ENCODE peak calls at places on chromosomes 2 and 18, in seven cellular contexts. A, Z, T, C, E, N and P are unnamed samples.

GRCh38 chr18:9811978-9812377 is 73.8 kb upstream of the TXNDC2 start:
- DNase-seq in A (no peak), T (no peak), C (no peak), Z (no peak), E (no peak), N (no peak), P (no peak)

GRCh38 chr2:2926858-2927175 is 450.8 kb downstream of the EIPR1 start:
- DNase-seq in T (no peak), N (no peak), C (no peak), Z (no peak), A (no peak), E (no peak), P (no peak)

GRCh38 chr2:26394694-26395093 is 7.0 kb upstream of the DRC1 start:
- DNase-seq in Z (no peak), E (no peak), A (no peak), C (peak), N (no peak), T (no peak), P (peak)

GRCh38 chr18:33560686-33561370 is 17.2 kb upstream of the ASXL3 start:
- DNase-seq in C (peak), T (no peak), E (no peak), N (no peak), Z (peak), A (peak), P (peak)

GRCh38 chr18:26717123-26717522 is 148.4 kb downstream of the AQP4 start:
- DNase-seq in E (no peak), A (no peak), Z (no peak), T (no peak), N (no peak), C (no peak), P (no peak)

GRCh38 chr2:170142502-170142901 is 35.4 kb upstream of the MYO3B start:
- DNase-seq in T (no peak), N (no peak), C (no peak), A (no peak), E (no peak), Z (no peak), P (no peak)

GRCh38 chr18:48694295-48694694 is 155.5 kb downstream of the CTIF start:
- DNase-seq in Z (no peak), T (no peak), E (no peak), C (no peak), N (no peak), A (no peak), P (no peak)

GRCh38 chr2:96642564-96643350 is at the start of gene FER1L5:
- DNase-seq in C (peak), N (peak), T (no peak), Z (peak), E (peak), A (peak), P (peak)

GRCh38 chr2:181426687-181427086 is 30.5 kb upstream of the ITGA4 start:
- DNase-seq in T (no peak), E (no peak), Z (no peak), C (no peak), N (no peak), A (no peak), P (no peak)

DNA sequence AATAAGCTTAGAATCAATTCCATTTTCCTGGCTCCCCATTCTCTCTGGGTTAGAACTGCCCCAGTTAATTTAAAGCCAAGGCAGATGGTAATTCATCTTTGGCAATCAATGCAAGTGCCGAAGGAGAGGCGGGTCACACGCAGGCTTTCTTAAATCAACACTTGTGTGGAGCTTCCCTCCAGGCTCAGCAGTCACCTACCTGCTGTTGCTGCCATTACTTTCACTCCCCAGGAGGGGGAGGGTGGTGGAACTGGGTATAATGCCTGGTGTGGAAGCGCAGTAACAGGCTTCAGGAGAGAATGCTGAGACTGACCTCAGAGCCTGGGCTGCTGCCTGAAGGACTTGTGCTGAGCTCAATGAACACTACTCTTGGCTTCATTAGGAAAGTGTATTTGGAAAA is 19.2 kb downstream of the TTR start:
- DNase-seq in T (no peak), E (peak), Z (no peak), C (peak), A (peak), N (peak), P (peak)
- TF ChIP-seq CTCF in T (no peak), E (peak), Z (no peak), C (peak), A (peak), N (peak), P (peak)

DNA sequence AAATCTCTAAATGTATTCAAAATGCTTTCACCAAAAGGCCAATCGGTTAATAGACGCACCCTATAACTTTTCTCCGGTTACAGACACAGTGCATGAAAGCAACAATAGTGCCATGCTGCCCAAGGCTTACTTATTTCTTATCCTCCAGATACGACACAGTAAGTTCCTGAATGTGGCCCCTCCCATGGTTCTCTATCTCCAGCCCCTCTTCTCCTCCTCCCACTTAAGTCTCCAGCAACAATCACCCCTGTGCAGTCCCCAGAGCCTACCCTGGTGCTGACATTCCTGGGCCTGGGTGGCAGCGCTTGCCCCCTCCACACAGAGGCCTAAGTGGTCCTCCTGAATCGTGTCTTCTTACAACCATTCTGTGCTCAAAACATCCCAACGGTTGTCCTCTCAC is 3.5 kb downstream of the KIDINS220 start:
- DNase-seq in Z (no peak), A (no peak), N (no peak), T (no peak), C (no peak), E (no peak), P (no peak)
- H3K4me3 ChIP-seq in Z (no peak), A (no peak), N (no peak), T (no peak), C (no peak), E (no peak), P (no peak)

DNA sequence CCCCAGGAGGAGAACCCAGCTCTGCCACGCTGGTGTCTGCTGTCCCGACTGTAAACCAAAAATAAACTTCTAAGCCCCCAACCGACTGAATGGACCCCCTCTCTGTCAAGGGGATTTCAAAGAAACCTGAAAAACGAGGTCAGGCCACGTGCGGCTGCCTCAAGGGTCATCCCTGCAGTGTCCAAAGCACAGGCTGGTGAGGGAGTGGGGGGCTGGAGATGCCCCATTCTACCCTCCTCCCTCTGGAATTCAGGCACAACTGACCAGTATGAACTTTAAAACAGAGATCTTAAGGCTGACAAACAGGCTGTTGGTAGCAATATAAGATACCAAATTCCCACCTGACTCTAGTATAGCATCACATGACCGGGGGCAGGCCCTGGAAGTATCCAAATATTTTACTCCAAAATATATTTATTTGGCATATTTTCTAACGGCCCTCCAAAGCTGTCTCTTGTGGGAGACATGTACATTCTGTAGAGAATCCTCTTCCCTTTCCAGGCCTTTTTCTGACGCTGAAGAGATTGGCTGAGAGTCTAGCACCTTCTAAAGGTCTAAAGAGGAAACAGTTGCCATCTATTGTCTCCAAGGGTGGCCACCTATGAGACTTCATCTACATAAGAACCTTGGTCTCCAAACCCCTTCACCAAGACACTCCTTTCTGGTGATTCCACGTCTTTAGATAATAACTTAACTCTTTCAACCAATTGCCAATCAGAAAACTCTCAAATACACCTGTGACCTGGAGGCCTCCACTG is 40.4 kb upstream of the CTDP1 start:
- DNase-seq in N (no peak), C (no peak), T (no peak), A (peak), E (no peak), Z (no peak), P (no peak)
- TF ChIP-seq CTCF in N (no peak), C (peak), T (no peak), A (no peak), E (no peak), Z (peak), P (no peak)

GRCh38 chr2:159050426-159050825 is 82.0 kb downstream of the TANC1 start:
- DNase-seq in E (no peak), A (no peak), T (no peak), C (no peak), Z (no peak), N (no peak), P (no peak)

GRCh38 chr2:159051133-159051532 is 82.7 kb downstream of the TANC1 start:
- DNase-seq in A (no peak), N (no peak), E (no peak), Z (no peak), T (no peak), C (no peak), P (no peak)

GRCh38 chr2:159052157-159052561 is 83.7 kb downstream of the TANC1 start:
- DNase-seq in T (no peak), A (no peak), Z (peak), E (no peak), N (no peak), C (no peak), P (no peak)

GRCh38 chr2:159053186-159054031 is 85.0 kb downstream of the TANC1 start:
- DNase-seq in T (no peak), N (no peak), C (peak), E (no peak), A (peak), Z (peak), P (peak)

GRCh38 chr2:159051656-159052055 is 83.2 kb downstream of the TANC1 start:
- DNase-seq in T (no peak), N (no peak), C (no peak), Z (peak), A (no peak), E (no peak), P (no peak)
- H3K4me3 ChIP-seq in T (no peak), N (no peak), C (no peak), Z (no peak), A (no peak), E (no peak), P (no peak)

GRCh38 chr18:51541230-51541629 is 343.7 kb upstream of the MEX3C start:
- DNase-seq in N (no peak), E (no peak), C (no peak), Z (no peak), T (no peak), A (no peak), P (no peak)

GRCh38 chr18:51540562-51540961 is 343.1 kb upstream of the MEX3C start:
- DNase-seq in E (no peak), A (no peak), T (no peak), C (no peak), N (no peak), Z (no peak), P (no peak)

GRCh38 chr18:51531496-51531895 is 334.0 kb upstream of the MEX3C start:
- DNase-seq in E (no peak), N (no peak), A (no peak), C (no peak), Z (no peak), T (no peak), P (no peak)

DNA sequence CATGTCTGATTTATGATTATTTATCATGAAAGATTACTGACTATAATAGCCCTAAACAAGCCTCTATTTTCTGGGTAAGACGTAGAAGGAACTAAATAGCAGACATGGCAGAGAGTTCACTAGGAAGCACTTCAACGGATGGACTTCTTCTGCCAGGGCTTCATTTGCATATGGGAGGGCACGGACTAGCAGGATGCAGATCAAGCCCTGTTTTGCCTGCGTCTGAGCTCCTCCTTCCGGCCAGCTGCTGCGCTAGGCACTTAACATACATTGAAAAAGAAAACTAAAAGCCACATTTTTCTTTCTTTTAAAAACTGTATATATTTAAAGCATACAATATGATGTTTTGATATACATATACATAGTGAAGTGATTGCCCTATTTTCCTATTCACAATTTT is 340.0 kb upstream of the MEX3C start:
- DNase-seq in T (no peak), E (no peak), Z (no peak), A (peak), C (peak), N (no peak), P (no peak)
- TF ChIP-seq CTCF in T (no peak), E (peak), Z (no peak), A (peak), C (peak), N (no peak), P (peak)

DNA sequence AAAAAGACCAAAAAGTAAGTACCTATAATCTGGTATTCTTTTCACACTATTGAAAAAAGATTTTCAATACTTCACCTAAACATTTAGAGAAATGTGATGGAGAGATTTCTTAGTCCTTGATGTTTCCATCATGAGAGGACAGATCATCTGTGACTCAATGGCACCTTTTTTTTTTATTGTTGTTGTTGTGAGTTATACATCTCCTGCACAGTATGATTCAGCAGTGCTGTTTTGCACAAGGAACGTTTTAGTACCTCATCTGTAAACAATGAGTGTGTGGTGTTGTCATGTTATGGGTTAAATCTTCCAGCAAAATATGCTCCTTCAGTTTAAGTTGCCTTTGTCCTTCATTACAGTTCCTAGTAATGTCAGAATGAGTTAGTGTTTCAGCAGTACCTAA is 2.2 kb downstream of the KIAA1328 start:
- DNase-seq in Z (peak), T (no peak), E (no peak), N (no peak), C (no peak), A (no peak), P (no peak)
- H3K4me3 ChIP-seq in Z (no peak), T (no peak), E (no peak), N (no peak), C (no peak), A (no peak), P (no peak)

DNA sequence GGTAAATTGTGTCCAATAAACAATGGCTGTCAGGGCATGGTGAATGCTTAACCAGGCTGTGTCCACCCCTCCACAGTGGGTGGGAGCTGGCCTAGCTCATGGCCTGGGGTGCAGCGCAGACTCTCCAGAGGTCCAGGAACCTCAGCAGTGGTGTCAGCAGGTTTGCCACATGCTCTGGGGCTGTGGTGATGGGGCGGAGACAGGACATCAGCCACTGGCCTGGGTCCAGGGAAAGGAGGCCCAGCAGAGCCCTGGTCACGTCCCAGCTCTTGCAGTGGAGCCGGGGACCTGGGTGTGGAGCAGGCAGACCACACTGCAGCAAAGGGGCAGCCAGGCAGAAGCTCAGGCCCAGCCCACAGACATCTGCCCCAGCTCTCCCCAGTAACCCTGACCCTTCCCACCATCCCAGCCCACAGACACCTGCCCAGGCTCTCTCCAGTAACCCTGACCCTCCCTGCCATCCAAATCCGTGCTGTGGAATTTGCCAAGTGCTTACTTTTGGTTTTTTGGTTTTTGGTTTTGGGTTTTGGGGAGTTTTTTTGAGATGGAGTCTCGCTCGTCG is 13.8 kb upstream of the KIF1A start:
- DNase-seq in A (no peak), T (no peak), N (no peak), E (peak), Z (no peak), C (no peak), P (no peak)
- TF ChIP-seq CTCF in A (no peak), T (no peak), N (no peak), E (no peak), Z (no peak), C (no peak), P (no peak)

GRCh38 chr2:36706021-36706328 is 9.5 kb downstream of the VIT start:
- DNase-seq in Z (peak), C (no peak), T (no peak), N (no peak), A (no peak), E (no peak), P (no peak)

GRCh38 chr2:36704475-36705150 is 8.1 kb downstream of the VIT start:
- DNase-seq in Z (no peak), C (no peak), N (no peak), T (peak), E (no peak), A (no peak), P (no peak)

GRCh38 chr2:36706451-36706850 is 9.9 kb downstream of the VIT start:
- DNase-seq in A (no peak), C (no peak), T (no peak), E (no peak), Z (peak), N (no peak), P (no peak)

GRCh38 chr2:36707050-36707449 is 10.5 kb downstream of the VIT start:
- DNase-seq in A (peak), T (no peak), Z (peak), E (no peak), C (peak), N (no peak), P (peak)

DNA sequence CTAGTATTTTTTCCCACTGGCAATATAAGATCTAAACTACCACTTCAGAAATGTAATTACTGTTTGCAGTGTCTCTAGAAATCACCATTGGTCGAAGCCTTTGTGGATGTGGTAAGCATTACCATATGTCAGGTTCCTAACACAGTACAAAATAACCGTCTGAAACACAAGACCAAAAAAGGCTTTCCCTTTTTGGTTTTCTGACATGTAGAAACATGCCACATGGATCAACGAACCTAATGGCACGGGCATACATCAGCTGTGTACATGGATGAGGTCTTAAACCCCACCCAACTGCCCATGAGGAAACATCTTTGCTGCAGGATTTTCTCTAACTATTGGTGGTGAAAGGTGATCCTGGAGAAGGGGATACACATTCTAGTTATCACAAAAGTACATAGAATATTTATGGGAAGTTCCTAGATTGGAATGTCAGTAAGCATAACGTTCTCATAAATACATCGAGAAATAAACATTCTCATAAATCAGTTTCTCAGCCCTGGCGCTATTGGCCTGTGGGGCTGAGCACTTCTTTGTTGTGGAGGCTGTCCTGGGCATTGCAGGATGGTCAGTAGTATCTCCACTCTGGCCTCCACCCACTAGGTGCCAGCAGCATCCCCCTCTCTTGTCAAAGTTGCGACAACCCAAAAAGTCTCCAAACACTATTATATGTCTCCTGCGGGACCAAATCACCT is 9.0 kb downstream of the VIT start:
- DNase-seq in Z (peak), A (no peak), E (no peak), N (no peak), C (no peak), T (no peak), P (no peak)
- H3K4me3 ChIP-seq in Z (no peak), A (no peak), E (no peak), N (no peak), C (no peak), T (no peak), P (no peak)

DNA sequence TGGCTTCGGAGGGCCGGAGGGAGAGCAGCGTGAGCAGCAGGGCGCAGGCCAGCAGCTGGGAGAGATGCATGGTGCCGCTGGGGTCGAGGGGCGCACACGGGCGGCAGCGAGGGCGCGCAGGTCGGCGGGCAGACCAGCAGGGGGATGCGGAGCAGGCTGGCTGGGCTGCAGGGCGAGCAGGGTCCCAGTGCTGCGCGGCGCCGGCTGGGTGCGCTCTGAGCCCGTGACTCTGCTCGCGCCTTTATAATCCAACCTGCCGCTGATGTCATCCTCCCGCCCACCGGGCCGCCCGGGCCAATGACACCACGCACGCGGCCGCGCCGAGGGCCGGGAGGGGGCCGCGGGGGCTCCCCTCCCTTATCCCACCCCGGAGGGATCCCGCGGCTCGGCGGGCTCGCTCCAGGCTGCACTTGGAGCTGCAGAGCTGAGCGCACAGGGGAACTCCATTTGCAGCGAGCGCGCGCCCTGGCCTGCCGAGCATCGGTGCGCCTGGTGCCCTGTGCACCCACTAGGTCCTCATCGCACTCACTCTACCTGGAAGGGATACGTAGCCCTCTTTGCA is at the start of gene NPPC:
- DNase-seq in Z (peak), E (no peak), C (peak), N (no peak), A (peak), T (peak), P (peak)
- TF ChIP-seq CTCF in Z (no peak), E (no peak), C (peak), N (peak), A (peak), T (no peak), P (peak)

GRCh38 chr2:72144412-72144745 is 3.3 kb downstream of the CYP26B1 start:
- DNase-seq in C (no peak), N (no peak), Z (no peak), E (peak), T (peak), A (no peak), P (no peak)
- H3K4me3 ChIP-seq in C (peak), N (peak), Z (no peak), E (no peak), T (peak), A (no peak), P (no peak)